ENCODE peak calls at places on chromosomes 4 and X, in four cellular contexts. D is WERI-Rb-1, S is uterus, I is kidney epithelial cell. B is an unnamed sample.

GRCh38 chr4:123749408-123749807 is 352.8 kb downstream of the SPRY1 start:
- DNase-seq in I (no peak), S (no peak), D (no peak), B (no peak)

GRCh38 chr4:155952546-155952945 is 1.1 kb downstream of the CTSO start:
- DNase-seq in I (no peak), D (no peak), S (no peak), B (no peak)

GRCh38 chr4:75598390-75598789 is 31.9 kb downstream of the CDKL2 start:
- DNase-seq in S (no peak), I (peak; percentile 55), D (no peak), B (peak; percentile 25)

GRCh38 chr4:110518889-110519490 is 43.0 kb downstream of the ENPEP start:
- DNase-seq in I (no peak), D (peak; percentile 49), S (no peak), B (no peak)

GRCh38 chr4:189092596-189092995 is 848.1 kb upstream of the FRG1 start:
- DNase-seq in I (no peak), D (no peak), S (no peak), B (no peak)

GRCh38 chr4:10403633-10404445 is 53.4 kb downstream of the ZNF518B start:
- DNase-seq in S (no peak), D (peak; percentile 35), I (no peak), B (peak; percentile 5)

GRCh38 chr4:186240452-186240847 is 13.1 kb downstream of the KLKB1 start:
- DNase-seq in D (no peak), I (no peak), S (no peak), B (no peak)

GRCh38 chrX:253451-254297 is 27.5 kb upstream of the PLCXD1 start:
- DNase-seq in S (no peak), I (no peak), D (no peak), B (no peak)

GRCh38 chr4:114378306-114378903 is 220.2 kb upstream of the UGT8 start:
- DNase-seq in D (no peak), I (no peak), S (no peak), B (no peak)

GRCh38 chr4:52670739-52671138 is 11.6 kb upstream of the USP46 start:
- DNase-seq in D (no peak), S (no peak), I (no peak), B (no peak)

GRCh38 chrX:120697053-120697452 is 67.2 kb upstream of the C1GALT1C1 start:
- DNase-seq in S (no peak), D (no peak), I (no peak), B (no peak)

GRCh38 chrX:1581132-1581531 is 10.3 kb upstream of the AKAP17A start:
- DNase-seq in D (peak; percentile 61), I (no peak), S (peak; percentile 31), B (no peak)
- TF ChIP-seq CTCF in D (peak; percentile 82), I (peak; percentile 61), S (peak; percentile 47), B (peak; percentile 82)

GRCh38 chrX:152641996-152642395 is 4.3 kb downstream of the GABRQ start:
- DNase-seq in S (no peak), D (peak; percentile 58), I (no peak), B (no peak)
- H3K4me3 ChIP-seq in S (no peak overlapping the region), D (no peak overlapping the region), I (no peak overlapping the region), B (no peak overlapping the region)

DNA sequence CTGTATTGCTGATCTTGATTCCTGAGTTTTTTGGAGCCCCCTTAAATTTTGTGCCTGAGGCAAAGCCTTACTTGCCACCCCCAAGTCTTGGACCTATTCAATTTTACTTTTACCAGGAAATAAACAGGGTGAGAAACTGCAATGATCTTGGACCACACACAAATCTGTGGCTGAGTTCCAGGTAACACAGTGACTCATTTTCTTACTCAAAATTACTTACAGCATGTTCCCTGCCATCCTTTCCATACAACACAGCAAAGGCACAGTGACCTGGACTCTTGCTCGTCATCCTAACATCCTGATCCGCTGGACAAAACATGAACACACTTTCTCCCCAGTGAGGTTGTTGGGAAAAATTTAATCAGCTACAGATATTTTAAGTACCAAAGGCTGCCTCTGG is 60.7 kb upstream of the S100G start:
- DNase-seq in D (no peak), I (no peak), S (no peak), B (no peak)
- H3K27me3 ChIP-seq in D (no peaks in the 10 kb centered on the region), I (no peaks in the 10 kb centered on the region), S (no peaks in the 10 kb centered on the region), B (no peaks in the 10 kb centered on the region)

GRCh38 chr4:25320374-25321172 is 8.0 kb downstream of the ZCCHC4 start:
- DNase-seq in D (no peak), S (no peak), I (peak; percentile 86), B (peak; percentile 44)
- TF ChIP-seq CTCF in D (no peak), S (no peak), I (no peak), B (no peak)

GRCh38 chr4:113332701-113333100 is 283.2 kb downstream of the ANK2 start:
- DNase-seq in D (no peak), S (no peak), I (no peak), B (no peak)

GRCh38 chr4:113335771-113336170 is 286.3 kb downstream of the ANK2 start:
- DNase-seq in I (no peak), D (no peak), S (no peak), B (no peak)

GRCh38 chr4:113339430-113339813 is 290.0 kb downstream of the ANK2 start:
- DNase-seq in I (no peak), S (no peak), D (no peak), B (no peak)

GRCh38 chr4:113331811-113332210 is 282.4 kb downstream of the ANK2 start:
- DNase-seq in I (no peak), S (no peak), D (no peak), B (no peak)

DNA sequence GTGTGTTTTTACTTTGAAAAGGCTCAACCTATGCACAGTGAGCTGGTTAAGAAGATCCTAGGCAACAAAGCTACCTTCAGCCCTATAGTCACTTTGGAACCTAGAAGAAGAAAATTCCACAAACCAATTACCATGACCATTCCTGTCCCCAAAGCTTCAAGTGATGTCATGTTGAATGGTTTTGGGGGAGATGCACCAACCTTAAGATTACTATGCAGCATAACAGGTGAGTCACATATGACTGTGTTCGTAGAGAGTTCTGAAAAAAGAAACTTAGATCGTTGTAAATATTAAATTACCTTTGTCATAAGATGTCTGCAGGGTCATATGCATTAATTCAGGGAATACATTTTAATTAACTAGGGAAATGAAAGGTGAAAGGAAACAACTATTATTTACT is 287.1 kb downstream of the ANK2 start:
- DNase-seq in S (no peak), I (no peak), D (no peak), B (no peak)
- H3K4me3 ChIP-seq in S (no peak overlapping the region), I (no peak overlapping the region), D (no peak overlapping the region), B (no peak overlapping the region)

GRCh38 chrX:107675823-107676555 is 47.7 kb downstream of the PRPS1 start:
- DNase-seq in I (no peak), S (peak; percentile 60), D (no peak), B (no peak)
- H3K27me3 ChIP-seq in I (no peaks in the 10 kb centered on the region), S (no peaks in the 10 kb centered on the region), D (peaks cover 13% of the 10 kb centered on the region), B (no peaks in the 10 kb centered on the region)

GRCh38 chrX:54825716-54826428 is 18.3 kb downstream of the MAGED2 start:
- DNase-seq in I (no peak), S (no peak), D (no peak), B (no peak)
- TF ChIP-seq CTCF in I (no peak), S (no peak), D (peak; percentile 37), B (no peak)

DNA sequence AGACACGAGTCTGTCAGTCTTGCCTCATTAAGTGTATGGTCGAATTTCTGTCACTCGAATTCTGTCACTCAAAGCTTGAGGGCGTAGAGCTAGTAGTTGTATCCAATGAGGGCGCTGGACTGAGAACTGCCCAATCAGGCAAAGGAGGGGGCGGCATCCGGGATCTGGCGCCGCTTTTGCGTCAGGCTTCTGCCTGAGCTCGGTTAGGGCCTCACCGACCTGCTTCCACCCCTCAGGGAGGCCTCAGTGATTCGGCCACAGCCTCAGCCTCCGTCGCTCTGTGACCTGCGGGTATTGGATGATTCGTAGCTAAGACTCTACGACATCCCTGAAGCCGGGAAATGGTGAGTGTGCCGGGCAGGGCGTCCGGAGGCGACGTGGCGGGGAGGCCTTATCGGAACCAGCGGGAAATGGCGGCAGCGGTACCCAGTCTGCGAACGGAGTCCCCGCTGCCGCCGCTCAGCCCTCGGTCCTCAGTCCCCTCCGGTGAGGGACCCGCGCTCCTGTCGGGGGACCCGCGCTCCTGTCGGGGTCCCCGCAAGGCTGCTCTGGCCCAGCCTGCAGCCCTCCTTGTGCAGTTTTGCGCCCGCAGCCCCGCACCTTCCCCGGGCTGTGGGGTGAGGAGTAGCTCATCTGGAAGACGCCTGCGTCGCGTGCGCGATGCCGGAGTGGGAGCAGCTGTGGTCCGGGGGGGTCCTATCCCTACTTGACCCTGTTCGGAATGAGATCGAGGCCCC is 88.3 kb downstream of the ZNF718 start:
- DNase-seq in S (peak; percentile 75), D (peak; percentile 94), I (peak; percentile 62), B (peak; percentile 49)
- H3K4me3 ChIP-seq in S (peak overlapping the region; percentile 56), D (peak overlapping the region; percentile 83), I (peak overlapping the region; percentile 78), B (peak overlapping the region; percentile 60)

GRCh38 chr4:176781739-176782100 is 11.0 kb downstream of the VEGFC start:
- DNase-seq in D (peak; percentile 37), S (no peak), I (no peak), B (no peak)
- H3K27me3 ChIP-seq in D (no peaks in the 10 kb centered on the region), S (no peaks in the 10 kb centered on the region), I (no peaks in the 10 kb centered on the region), B (no peaks in the 10 kb centered on the region)

B was measured in BJ.